ENCODE peak calls at places on chromosomes 3 and 15, in four cellular contexts. S is vagina, A is tibial artery, R is GM23338. Q is an unnamed sample.

GRCh38 chr15:75200765-75201608 is 695 bp upstream of the C15orf39 start:
- DNase-seq in S (no peak), A (peak; percentile 80), R (peak; percentile 94), Q (no peak)

GRCh38 chr3:77051927-77052542 is 12.1 kb downstream of the ROBO2 start:
- DNase-seq in S (no peak), A (no peak), R (peak; percentile 6), Q (no peak)

GRCh38 chr3:69033470-69033869 is 18.7 kb downstream of the TMF1 start:
- DNase-seq in S (no peak), A (no peak), R (no peak), Q (no peak)

GRCh38 chr3:111668912-111669488 is 73.9 kb upstream of the ZBED2 start:
- DNase-seq in S (no peak), A (no peak), R (peak; percentile 84), Q (no peak)

GRCh38 chr3:45939341-45939771 is 3.9 kb upstream of the CXCR6 start:
- DNase-seq in S (no peak), A (peak; percentile 51), R (no peak), Q (no peak)

GRCh38 chr3:45165497-45166282 is 19.5 kb upstream of the CDCP1 start:
- DNase-seq in S (no peak), A (peak; percentile 31), R (no peak), Q (no peak)

GRCh38 chr3:112437146-112438022 is 61.9 kb downstream of the BTLA start:
- DNase-seq in S (no peak), A (no peak), R (peak; percentile 71), Q (no peak)

GRCh38 chr15:74202461-74203401 is at the start of gene STRA6:
- DNase-seq in S (no peak), A (no peak), R (peak; percentile 95), Q (no peak)

GRCh38 chr3:44318929-44319328 is 19.6 kb upstream of the TCAIM start:
- DNase-seq in S (no peak), A (no peak), R (peak; percentile 75), Q (no peak)

GRCh38 chr15:101578443-101578894 is 73.7 kb downstream of the TM2D3 start:
- DNase-seq in S (no peak), A (no peak), R (peak; percentile 65), Q (no peak)

GRCh38 chr3:140758791-140759444 is 81.1 kb downstream of the TRIM42 start:
- DNase-seq in S (no peak), A (no peak), R (no peak), Q (no peak)

GRCh38 chr15:31390777-31391486 is 64.3 kb downstream of the KLF13 start:
- DNase-seq in S (peak; percentile 84), A (no peak), R (no peak), Q (no peak)

GRCh38 chr3:23944007-23944760 is 902 bp upstream of the NR1D2 start:
- DNase-seq in S (no peak), A (no peak), R (no peak), Q (no peak)

GRCh38 chr3:107404727-107405519 is 27.7 kb downstream of the CCDC54 start:
- DNase-seq in S (no peak), A (no peak), R (no peak), Q (no peak)

GRCh38 chr3:181210275-181210674 is 220.7 kb upstream of the DNAJC19 start:
- DNase-seq in S (no peak), A (no peak), R (peak; percentile 56), Q (no peak)

GRCh38 chr15:33852570-33852969 is 115.7 kb upstream of the CHRM5 start:
- DNase-seq in S (no peak), A (no peak), R (no peak), Q (no peak)

GRCh38 chr3:174986685-174987084 is 127.6 kb downstream of the NAALADL2 start:
- DNase-seq in S (no peak), A (no peak), R (no peak), Q (no peak)

GRCh38 chr15:100082761-100083402 is 258.9 kb downstream of the ADAMTS17 start:
- DNase-seq in S (no peak), A (no peak), R (no peak), Q (no peak)

GRCh38 chr15:68389936-68390790 is 41.8 kb downstream of the ITGA11 start:
- DNase-seq in S (peak; percentile 64), A (peak; percentile 48), R (no peak), Q (no peak)

GRCh38 chr3:113659121-113659531 is 37.3 kb downstream of the USF3 start:
- DNase-seq in S (no peak), A (no peak), R (no peak), Q (no peak)

GRCh38 chr3:114274929-114275328 is 18.9 kb upstream of the TIGIT start:
- DNase-seq in S (peak; percentile 76), A (no peak), R (no peak), Q (no peak)

GRCh38 chr3:135141092-135141491 is 346.0 kb downstream of the EPHB1 start:
- DNase-seq in S (no peak), A (no peak), R (no peak), Q (no peak)

GRCh38 chr3:194204036-194204792 is 68.3 kb downstream of the HES1 start:
- DNase-seq in S (no peak), A (no peak), R (peak; percentile 57), Q (no peak)

GRCh38 chr3:132285620-132285945 is 31.6 kb upstream of the ACP3 start:
- DNase-seq in S (no peak), A (no peak), R (peak; percentile 51), Q (no peak)

GRCh38 chr15:67724679-67725365 is 100.5 kb upstream of the SKOR1 start:
- DNase-seq in S (no peak), A (no peak), R (no peak), Q (no peak)

GRCh38 chr3:63661242-63661641 is 8.8 kb downstream of the SNTN start:
- DNase-seq in S (no peak), A (no peak), R (peak; percentile 7), Q (no peak)

GRCh38 chr3:98814799-98815450 is 51.8 kb downstream of the ST3GAL6 start:
- DNase-seq in S (no peak), A (no peak), R (no peak), Q (no peak)

GRCh38 chr15:38702178-38702912 is 137.7 kb upstream of the RASGRP1 start:
- DNase-seq in S (no peak), A (no peak), R (peak; percentile 37), Q (no peak)

GRCh38 chr3:27729748-27730611 is 7.9 kb upstream of the EOMES start:
- DNase-seq in S (no peak), A (no peak), R (peak; percentile 74), Q (no peak)
- H3K4me3 ChIP-seq in S (no peak overlapping the region), A (no peak overlapping the region), R (peak overlapping the region; percentile 54), Q (peak overlapping the region; percentile 40)

DNA sequence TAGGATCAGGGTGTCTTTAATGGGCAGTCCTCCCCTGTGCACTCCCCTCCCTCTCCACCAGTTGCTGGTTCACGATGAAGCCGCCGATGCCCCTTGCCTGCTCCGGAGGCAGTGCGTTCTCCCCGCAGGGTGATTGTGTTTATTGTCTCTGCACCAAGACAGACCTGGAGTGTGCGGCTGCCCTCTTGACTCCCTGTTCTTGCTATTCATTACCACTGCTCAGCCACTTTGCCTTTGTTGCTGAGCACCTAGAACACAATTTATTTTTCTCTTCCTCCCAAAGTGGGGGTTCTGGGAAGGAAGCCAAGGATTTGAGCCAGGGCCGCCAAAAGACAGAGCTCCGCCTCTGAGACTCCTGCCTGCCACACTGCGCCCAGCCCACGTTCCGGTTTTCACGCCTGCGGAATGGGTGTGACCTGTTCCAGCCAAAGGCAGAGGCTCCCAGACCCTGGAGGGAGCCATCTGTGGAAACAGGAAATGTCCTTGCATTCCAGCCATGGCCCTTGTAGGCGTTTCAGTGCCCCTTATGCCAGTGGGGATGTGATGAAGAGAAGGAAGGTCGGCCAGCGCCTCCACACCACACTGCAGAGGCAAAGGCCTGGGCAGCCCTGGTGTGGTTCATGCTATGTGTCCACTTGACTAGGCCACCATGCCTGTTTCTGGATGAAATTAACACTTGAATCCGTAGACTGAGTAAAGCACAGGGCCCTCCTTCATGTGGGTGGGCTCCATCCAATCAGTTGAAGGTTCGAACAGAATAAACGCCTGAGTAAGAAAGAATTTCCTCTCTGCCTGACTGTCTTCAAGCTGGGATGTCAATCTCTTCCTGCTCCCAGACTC is 85.8 kb downstream of the HMG20A start:
- DNase-seq in S (no peak), A (peak; percentile 74), R (peak; percentile 64), Q (peak; percentile 69)
- TF ChIP-seq CTCF in S (no peak), A (no peak), R (no peak), Q (no peak)

GRCh38 chr15:64692166-64692565 is 83.2 kb downstream of the RBPMS2 start:
- DNase-seq in S (no peak), A (no peak), R (no peak), Q (no peak)

GRCh38 chr15:64693134-64693533 is 82.3 kb downstream of the RBPMS2 start:
- DNase-seq in S (no peak), A (peak; percentile 83), R (no peak), Q (no peak)

GRCh38 chr15:64697911-64698369 is 77.4 kb downstream of the RBPMS2 start:
- DNase-seq in S (no peak), A (no peak), R (no peak), Q (no peak)

GRCh38 chr15:64695571-64695992 is 79.8 kb downstream of the RBPMS2 start:
- DNase-seq in S (no peak), A (no peak), R (no peak), Q (no peak)

GRCh38 chr15:64694816-64695215 is 80.6 kb downstream of the RBPMS2 start:
- DNase-seq in S (no peak), A (no peak), R (no peak), Q (no peak)
- H3K27ac ChIP-seq in S (peak overlapping the region; percentile 24), A (peak overlapping the region; percentile 84), R (peak overlapping the region; percentile 33), Q (no peak overlapping the region)

GRCh38 chr15:69393831-69394491 is 20.2 kb upstream of the KIF23 start:
- DNase-seq in S (no peak), A (no peak), R (no peak), Q (no peak)
- H3K4me3 ChIP-seq in S (no peak overlapping the region), A (no peak overlapping the region), R (no peak overlapping the region), Q (no peak overlapping the region)

GRCh38 chr3:43087249-43087776 is 18.6 kb downstream of the POMGNT2 start:
- DNase-seq in S (peak; percentile 82), A (no peak), R (no peak), Q (no peak)
- TF ChIP-seq CTCF in S (no peak), A (no peak), R (peak; percentile 14), Q (no peak)

GRCh38 chr3:11568503-11569155 is 75.1 kb downstream of the VGLL4 start:
- DNase-seq in S (peak; percentile 87), A (peak; percentile 95), R (no peak), Q (peak; percentile 62)

GRCh38 chr3:11570789-11571495 is 72.8 kb downstream of the VGLL4 start:
- DNase-seq in S (peak; percentile 84), A (peak; percentile 67), R (no peak), Q (no peak)

GRCh38 chr3:11567516-11568467 is 75.9 kb downstream of the VGLL4 start:
- DNase-seq in S (peak; percentile 85), A (peak; percentile 91), R (no peak), Q (no peak)

GRCh38 chr3:11569156-11569741 is 74.5 kb downstream of the VGLL4 start:
- DNase-seq in S (peak; percentile 84), A (peak; percentile 67), R (no peak), Q (no peak)

GRCh38 chr3:11570251-11570650 is 73.5 kb downstream of the VGLL4 start:
- DNase-seq in S (peak; percentile 77), A (peak; percentile 73), R (no peak), Q (no peak)
- H3K27ac ChIP-seq in S (peak overlapping the region; percentile 96), A (peak overlapping the region; percentile 95), R (no peak overlapping the region), Q (peak overlapping the region; percentile 97)

DNA sequence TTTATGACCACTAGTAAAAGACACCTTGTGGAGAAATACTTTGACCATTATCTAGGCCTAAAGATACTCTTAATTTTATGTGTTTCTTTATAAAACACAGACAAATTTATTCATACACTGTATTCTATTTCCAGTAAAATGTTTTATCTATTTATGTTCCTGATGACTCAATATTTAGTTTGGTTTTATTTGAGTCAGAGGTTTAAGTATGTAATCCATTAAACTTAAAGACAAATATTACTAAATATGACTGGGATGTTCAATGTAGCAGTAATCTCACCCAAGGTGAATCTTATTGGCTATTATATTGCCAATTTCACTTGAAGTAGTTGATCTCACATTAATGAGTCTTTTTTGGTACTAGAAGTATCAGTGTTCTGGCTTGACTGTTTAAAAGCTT is 799.7 kb downstream of the CADM2 start:
- DNase-seq in S (no peak), A (no peak), R (no peak), Q (no peak)
- H3K4me3 ChIP-seq in S (no peak overlapping the region), A (no peak overlapping the region), R (no peak overlapping the region), Q (no peak overlapping the region)

Q was measured in tibial nerve.